ENCODE peak calls at places on chromosomes 12 and 14, in four cellular contexts. V, X, E and N are unnamed samples.

GRCh38 chr12:104480826-104481457 is 24.2 kb downstream of the CHST11 start:
- DNase-seq in E (no peak), X (no peak), V (no peak), N (peak; percentile 77)

GRCh38 chr12:114746297-114747074 is 62.5 kb upstream of the TBX3 start:
- DNase-seq in V (no peak), E (no peak), X (no peak), N (no peak)

GRCh38 chr12:22979854-22980253 is 354.9 kb downstream of the ETNK1 start:
- DNase-seq in X (no peak), V (no peak), E (no peak), N (no peak)

GRCh38 chr14:60275932-60276331 is 26.9 kb downstream of the PPM1A start:
- DNase-seq in X (no peak), V (no peak), E (no peak), N (no peak)

GRCh38 chr12:67251012-67251411 is 18.1 kb upstream of the CAND1 start:
- DNase-seq in X (no peak), E (no peak), V (no peak), N (no peak)

GRCh38 chr12:48489012-48489411 is 6.7 kb downstream of the C12orf54 start:
- DNase-seq in E (peak; percentile 9), X (no peak), V (no peak), N (no peak)

GRCh38 chr14:101839236-101839635 is 77.7 kb downstream of the PPP2R5C start:
- DNase-seq in E (no peak), X (no peak), V (no peak), N (no peak)

GRCh38 chr12:6380141-6381121 is 3.5 kb upstream of the LTBR start:
- DNase-seq in X (no peak), V (no peak), E (no peak), N (no peak)

GRCh38 chr12:104751594-104751993 is 206.5 kb downstream of the SLC41A2 start:
- DNase-seq in X (no peak), V (no peak), E (no peak), N (no peak)

GRCh38 chr12:68406134-68406576 is 74.0 kb upstream of the MDM1 start:
- DNase-seq in X (peak; percentile 25), V (peak; percentile 64), E (peak; percentile 79), N (peak; percentile 91)

GRCh38 chr12:124111006-124111405 is 138.0 kb downstream of the ZNF664 start:
- DNase-seq in V (no peak), X (no peak), E (no peak), N (no peak)

GRCh38 chr12:129729170-129729569 is 174.7 kb downstream of the TMEM132D start:
- DNase-seq in E (no peak), X (no peak), V (no peak), N (no peak)

GRCh38 chr12:131007031-131007793 is 53.5 kb downstream of the ADGRD1 start:
- DNase-seq in E (peak; percentile 21), V (peak; percentile 21), X (no peak), N (no peak)

GRCh38 chr12:13124661-13125505 is 21.4 kb upstream of the GSG1 start:
- DNase-seq in X (no peak), V (no peak), E (no peak), N (no peak)

GRCh38 chr14:78752789-78753188 is 582.6 kb downstream of the NRXN3 start:
- DNase-seq in E (no peak), V (no peak), X (no peak), N (peak; percentile 37)

DNA sequence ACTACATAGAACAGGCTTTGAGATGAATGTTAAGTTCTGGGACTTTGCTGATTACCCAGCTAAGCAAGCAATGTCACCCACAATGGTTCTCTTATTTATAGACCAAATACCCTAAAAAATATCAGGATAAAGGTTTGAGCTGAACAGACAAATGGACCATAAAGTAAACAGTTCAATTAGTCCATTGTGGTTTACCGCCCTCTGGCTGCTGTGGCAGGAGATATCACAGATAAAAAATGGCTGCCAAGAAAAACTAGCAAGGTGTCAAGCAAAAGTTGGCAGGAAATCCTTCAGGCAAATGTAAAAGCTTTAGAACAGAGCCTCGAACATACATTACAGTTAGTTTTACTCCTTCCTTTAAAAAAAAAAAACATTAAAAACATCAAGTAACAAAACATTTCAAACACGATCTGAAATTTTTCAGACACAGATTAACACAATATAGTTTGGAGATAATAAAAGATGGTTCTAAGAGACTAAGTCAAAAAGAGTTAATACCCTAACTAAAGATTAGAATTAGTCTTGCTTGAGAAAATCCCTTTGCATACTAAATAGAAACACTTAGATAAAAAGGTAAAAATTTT is 41.3 kb downstream of the MED13L start:
- DNase-seq in X (peak; percentile 33), V (no peak), E (peak; percentile 59), N (peak; percentile 51)
- TF ChIP-seq CTCF in X (peak; percentile 91), V (no peak), E (peak; percentile 29), N (peak; percentile 66)

DNA sequence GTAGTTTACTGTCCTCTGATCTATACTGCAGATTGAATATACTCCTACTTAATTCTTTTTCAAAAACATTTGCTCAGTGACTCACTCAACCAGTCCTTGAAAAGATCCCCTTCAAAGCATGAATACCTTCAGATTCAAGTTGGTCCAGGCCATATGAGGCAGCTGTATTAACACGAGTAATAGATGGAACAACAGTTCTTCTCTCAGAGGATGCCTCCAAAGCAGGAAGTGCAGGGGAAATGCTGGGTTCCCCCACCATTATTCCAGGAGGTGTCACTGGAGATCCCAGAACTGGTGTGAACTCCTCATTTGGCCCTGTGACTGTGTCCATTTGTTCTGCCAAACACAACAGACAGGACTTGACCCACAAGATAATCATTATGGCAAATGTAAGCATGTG is 20.6 kb downstream of the ARMH4 start:
- DNase-seq in E (no peak), V (no peak), X (no peak), N (no peak)
- TF ChIP-seq CTCF in E (no peak), V (no peak), X (no peak), N (no peak)

DNA sequence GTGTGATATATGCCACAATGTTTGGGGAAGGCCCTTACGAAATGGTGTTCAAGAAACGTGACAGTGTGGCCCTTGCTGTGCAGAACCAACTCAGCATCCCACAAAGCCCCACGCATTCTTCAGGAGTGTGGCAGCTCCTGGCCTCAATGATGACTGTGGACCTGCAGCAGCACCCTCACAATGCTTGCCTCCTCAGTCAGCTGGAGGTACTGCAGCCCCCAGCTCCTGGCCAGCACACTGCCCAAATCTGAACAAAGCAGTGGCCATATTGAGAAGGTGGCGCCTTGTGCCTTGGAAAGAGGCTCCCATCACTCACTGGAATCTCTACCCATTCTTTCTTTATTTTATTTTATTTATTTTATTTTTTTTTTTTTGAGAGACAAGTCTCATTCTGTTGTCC is 10.4 kb downstream of the POLE2 start:
- DNase-seq in V (no peak), E (no peak), X (peak; percentile 33), N (no peak)
- TF ChIP-seq CTCF in V (no peak), E (no peak), X (no peak), N (no peak)

GRCh38 chr12:116881325-116881866 is at the start of gene HRK:
- DNase-seq in X (no peak), V (no peak), E (no peak), N (peak; percentile 21)

GRCh38 chr12:116880817-116881324 is 370 bp downstream of the HRK start:
- DNase-seq in X (peak; percentile 63), E (no peak), V (no peak), N (peak; percentile 33)

GRCh38 chr12:116881867-116882507 is 746 bp upstream of the HRK start:
- DNase-seq in E (no peak), V (no peak), X (no peak), N (no peak)

GRCh38 chr12:116880213-116880816 is 926 bp downstream of the HRK start:
- DNase-seq in X (no peak), V (no peak), E (no peak), N (no peak)

GRCh38 chr12:116882742-116883141 is 1.5 kb upstream of the HRK start:
- DNase-seq in E (no peak), X (peak; percentile 65), V (no peak), N (no peak)
- TF ChIP-seq CTCF in E (no peak), X (peak; percentile 55), V (no peak), N (no peak)

DNA sequence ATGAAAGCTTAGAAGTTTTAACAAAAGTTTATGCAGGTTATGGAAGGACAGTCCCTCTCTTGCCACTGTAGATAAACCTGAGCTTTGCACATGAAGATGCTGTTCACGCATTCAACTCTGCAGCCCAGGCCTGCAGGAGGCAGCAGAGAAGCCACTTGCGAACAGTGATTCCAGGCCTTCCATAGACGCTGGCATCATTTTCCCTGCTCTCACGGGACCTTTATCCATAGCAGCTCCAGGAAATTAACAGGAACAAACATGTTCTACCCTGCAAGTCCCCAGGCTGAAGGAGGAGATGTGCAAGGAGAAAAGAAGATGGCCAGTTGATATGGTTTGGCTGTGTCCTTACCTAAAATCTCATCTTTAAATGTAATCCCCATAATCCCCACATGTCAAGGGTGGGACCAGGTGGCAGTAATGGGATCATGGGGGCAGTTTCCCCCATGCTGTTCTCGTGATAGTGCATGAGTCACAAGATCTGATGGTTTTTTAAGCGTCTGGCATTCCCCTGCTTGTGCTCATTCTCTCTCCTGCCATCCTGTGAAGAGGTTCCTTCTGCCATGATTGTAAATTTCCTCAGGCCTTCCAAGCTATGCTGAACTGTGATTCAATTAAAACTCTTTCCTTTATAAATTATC is 2.0 kb downstream of the ERP27 start:
- DNase-seq in X (no peak), E (no peak), V (no peak), N (peak; percentile 70)
- TF ChIP-seq CTCF in X (no peak), E (no peak), V (no peak), N (peak; percentile 39)